ENCODE peak calls at places on chromosome 13, in seven cellular contexts. A, C, E, F, O, Z and W are unnamed samples.

GRCh38 chr13:105587786-105588185 is 947.7 kb downstream of the EFNB2 start:
- DNase-seq in C (no peak), Z (no peak), F (no peak), O (peak; percentile 71), A (no peak), E (peak; percentile 50), W (no peak)

GRCh38 chr13:22173605-22174004 is 502.7 kb downstream of the FGF9 start:
- DNase-seq in A (no peak), Z (no peak), C (no peak), O (no peak), F (no peak), E (peak; percentile 4), W (no peak)

GRCh38 chr13:73870970-73871935 is 263.0 kb downstream of the KLF12 start:
- DNase-seq in E (peak; percentile 97), A (no peak), F (peak; percentile 64), O (peak; percentile 97), Z (peak; percentile 43), C (no peak), W (no peak)

GRCh38 chr13:28792992-28793391 is 27.1 kb upstream of the MTUS2 start:
- DNase-seq in A (no peak), E (peak; percentile 79), O (peak; percentile 75), Z (no peak), C (no peak), F (no peak), W (no peak)

GRCh38 chr13:25310891-25311290 is 9.5 kb downstream of the NUP58 start:
- DNase-seq in E (no peak), O (no peak), A (no peak), F (no peak), C (no peak), Z (no peak), W (no peak)

GRCh38 chr13:110343241-110343865 is 36.3 kb downstream of the COL4A2 start:
- DNase-seq in C (no peak), A (no peak), O (no peak), F (no peak), E (peak; percentile 72), Z (no peak), W (no peak)

GRCh38 chr13:43472344-43472743 is 314.4 kb downstream of the ENOX1 start:
- DNase-seq in Z (no peak), E (no peak), A (no peak), O (no peak), F (no peak), C (no peak), W (no peak)

GRCh38 chr13:109844396-109844795 is 58.0 kb upstream of the IRS2 start:
- DNase-seq in O (no peak), A (no peak), Z (no peak), E (peak; percentile 56), C (no peak), F (no peak), W (no peak)

GRCh38 chr13:24683833-24684599 is 3.8 kb downstream of the ATP12A start:
- DNase-seq in E (peak; percentile 51), Z (no peak), O (peak; percentile 29), F (peak; percentile 95), A (no peak), C (peak; percentile 68), W (peak; percentile 46)

GRCh38 chr13:105904034-105904742 is 631.3 kb downstream of the EFNB2 start:
- DNase-seq in O (no peak), E (no peak), Z (no peak), C (no peak), A (no peak), F (no peak), W (no peak)

GRCh38 chr13:23020246-23020843 is 160.4 kb upstream of the SGCG start:
- DNase-seq in C (peak; percentile 41), O (peak; percentile 53), F (peak; percentile 69), A (no peak), Z (peak; percentile 51), E (peak; percentile 69), W (no peak)

GRCh38 chr13:111550062-111550461 is 229.6 kb downstream of the TEX29 start:
- DNase-seq in F (no peak), E (no peak), C (no peak), A (no peak), O (no peak), Z (no peak), W (no peak)

GRCh38 chr13:47798906-47799305 is 202.2 kb downstream of the SUCLA2 start:
- DNase-seq in Z (no peak), C (no peak), E (peak; percentile 72), A (no peak), O (peak; percentile 24), F (no peak), W (no peak)

GRCh38 chr13:98977568-98978270 is at the start of gene DOCK9:
- DNase-seq in A (no peak), C (peak; percentile 49), Z (peak; percentile 49), F (peak; percentile 81), O (peak; percentile 74), E (peak; percentile 81), W (peak; percentile 77)
- H3K4me3 ChIP-seq in A (peak within 1 kb of the TSS; percentile 39), C (no peak within 1 kb of the TSS), Z (peak within 1 kb of the TSS; percentile 32), F (peak within 1 kb of the TSS; percentile 48), O (peak within 1 kb of the TSS; percentile 55), E (peak within 1 kb of the TSS; percentile 55), W (peak within 1 kb of the TSS; percentile 70)

GRCh38 chr13:37602743-37603381 is 4.3 kb upstream of the POSTN start:
- DNase-seq in E (peak; percentile 61), A (no peak), C (no peak), O (no peak), Z (no peak), F (no peak), W (no peak)

GRCh38 chr13:37608750-37609339 is 10.3 kb upstream of the POSTN start:
- DNase-seq in O (no peak), F (no peak), A (no peak), C (no peak), Z (no peak), E (peak; percentile 44), W (no peak)
- TF ChIP-seq CTCF in O (peak; percentile 45), F (peak; percentile 72), A (peak; percentile 39), C (peak; percentile 31), Z (no peak), E (peak; percentile 57), W (peak; percentile 52)

GRCh38 chr13:100611678-100612492 is 23.3 kb upstream of the GGACT start:
- DNase-seq in Z (no peak), F (no peak), A (no peak), O (no peak), C (no peak), E (no peak), W (no peak)

GRCh38 chr13:100608906-100609305 is 20.3 kb upstream of the GGACT start:
- DNase-seq in C (no peak), F (no peak), O (peak; percentile 12), Z (no peak), E (peak; percentile 34), A (no peak), W (no peak)

GRCh38 chr13:100604909-100605308 is 16.3 kb upstream of the GGACT start:
- DNase-seq in O (no peak), Z (no peak), E (no peak), C (no peak), A (no peak), F (no peak), W (no peak)

GRCh38 chr13:100610399-100611347 is 22.1 kb upstream of the GGACT start:
- DNase-seq in F (no peak), C (no peak), O (no peak), E (no peak), A (no peak), Z (no peak), W (no peak)
- H3K4me3 ChIP-seq in F (no peak overlapping the region), C (no peak overlapping the region), O (no peak overlapping the region), E (no peak overlapping the region), A (no peak overlapping the region), Z (no peak overlapping the region), W (no peak overlapping the region)

DNA sequence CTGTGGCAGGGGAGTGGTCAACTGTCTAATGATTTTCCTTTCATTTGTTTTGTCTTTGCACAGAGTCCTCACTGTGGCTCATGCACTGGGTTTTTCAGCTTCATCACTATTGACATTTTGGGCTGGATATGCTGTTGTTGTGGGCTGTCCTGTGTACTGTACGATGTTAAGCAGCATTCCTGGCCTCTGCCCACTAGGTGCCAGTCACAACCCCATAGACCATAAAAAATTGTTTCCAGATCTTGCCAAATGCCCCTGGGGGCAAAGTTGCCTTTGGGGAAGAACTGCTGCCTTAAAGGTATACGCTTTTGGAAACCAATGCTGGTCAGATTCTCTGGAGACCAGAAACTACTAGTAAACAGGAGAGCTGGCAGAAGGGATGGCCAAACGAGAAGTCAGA is 310.4 kb downstream of the SPRY2 start:
- DNase-seq in Z (no peak), C (peak; percentile 19), E (peak; percentile 33), O (no peak), A (no peak), F (peak; percentile 67), W (no peak)
- TF ChIP-seq CTCF in Z (no peak), C (no peak), E (peak; percentile 38), O (peak; percentile 49), A (peak; percentile 23), F (peak; percentile 52), W (peak; percentile 51)

GRCh38 chr13:77416666-77417212 is 89.8 kb upstream of the MYCBP2 start:
- DNase-seq in C (no peak), Z (no peak), E (no peak), O (no peak), A (no peak), F (no peak), W (no peak)
- H3K4me3 ChIP-seq in C (no peak overlapping the region), Z (no peak overlapping the region), E (no peak overlapping the region), O (no peak overlapping the region), A (no peak overlapping the region), F (no peak overlapping the region), W (no peak overlapping the region)

GRCh38 chr13:45728759-45729158 is 26.6 kb downstream of the CBY2 start:
- DNase-seq in E (no peak), C (no peak), F (peak; percentile 88), A (no peak), O (no peak), Z (no peak), W (no peak)
- TF ChIP-seq CTCF in E (no peak), C (no peak), F (peak; percentile 86), A (no peak), O (peak; percentile 50), Z (no peak), W (peak; percentile 20)

GRCh38 chr13:114097504-114097892 is 34.9 kb downstream of the RASA3 start:
- DNase-seq in C (no peak), A (no peak), Z (no peak), E (no peak), O (no peak), F (no peak), W (no peak)

GRCh38 chr13:114099918-114100445 is 32.4 kb downstream of the RASA3 start:
- DNase-seq in O (no peak), C (no peak), F (peak; percentile 88), E (peak; percentile 41), A (no peak), Z (no peak), W (no peak)

GRCh38 chr13:114100446-114101320 is 31.7 kb downstream of the RASA3 start:
- DNase-seq in C (peak; percentile 50), A (no peak), E (no peak), O (no peak), F (peak; percentile 62), Z (peak; percentile 21), W (no peak)

GRCh38 chr13:114097893-114098688 is 34.3 kb downstream of the RASA3 start:
- DNase-seq in F (peak; percentile 68), O (no peak), Z (peak; percentile 12), C (no peak), E (no peak), A (no peak), W (no peak)

DNA sequence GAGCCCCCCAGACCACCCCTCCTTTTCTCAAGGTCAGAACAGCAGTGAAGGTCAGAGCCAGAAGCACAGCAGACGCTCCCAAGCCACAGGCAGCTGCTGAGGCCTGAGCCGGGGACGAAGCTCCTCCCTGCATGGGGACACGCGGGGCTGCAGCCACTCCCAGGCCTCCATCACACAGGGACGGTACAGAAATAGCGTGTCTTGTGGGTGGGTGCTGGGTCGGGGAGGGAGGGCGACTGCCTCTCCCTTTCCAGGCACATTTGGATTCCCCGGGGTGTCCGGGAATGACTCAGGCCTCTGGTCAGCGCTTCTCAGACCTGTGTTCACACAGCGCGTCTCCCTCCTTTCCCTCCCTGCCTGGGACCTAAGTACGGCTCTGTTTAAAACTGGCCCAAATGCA is 33.2 kb downstream of the RASA3 start:
- DNase-seq in O (peak; percentile 94), F (peak; percentile 92), C (no peak), E (peak; percentile 92), Z (peak; percentile 65), A (no peak), W (peak; percentile 83)
- H3K4me3 ChIP-seq in O (no peak overlapping the region), F (no peak overlapping the region), C (no peak overlapping the region), E (peak overlapping the region; percentile 35), Z (peak overlapping the region; percentile 9), A (no peak overlapping the region), W (peak overlapping the region; percentile 32)